ENCODE peak calls at places on chromosome 3, in eight cellular contexts. R, V, D, N, Z, W, H and U are unnamed samples.

GRCh38 chr3:112376996-112377395 is 44.0 kb downstream of the CD200 start:
- DNase-seq in R (peak; percentile 20), V (no peak), D (no peak), N (no peak), Z (no peak), W (no peak), H (no peak), U (no peak)

GRCh38 chr3:185656321-185656840 is 70.3 kb downstream of the SENP2 start:
- DNase-seq in R (peak; percentile 99), V (peak; percentile 92), D (no peak), N (peak; percentile 63), Z (no peak), W (peak; percentile 36), H (no peak), U (no peak)

GRCh38 chr3:154252759-154253638 is 71.3 kb downstream of the DHX36 start:
- DNase-seq in R (peak; percentile 65), V (peak; percentile 91), D (peak; percentile 47), N (peak; percentile 94), Z (peak; percentile 16), W (peak; percentile 65), H (peak; percentile 59), U (peak; percentile 41)

GRCh38 chr3:196138927-196139680 is 57.2 kb upstream of the TFRC start:
- DNase-seq in R (no peak), V (peak; percentile 38), D (no peak), N (no peak), Z (no peak), W (no peak), H (no peak), U (no peak)

GRCh38 chr3:63910873-63911272 is 1.3 kb downstream of the SCAANT1 start:
- DNase-seq in R (peak; percentile 11), V (no peak), D (no peak), N (no peak), Z (no peak), W (no peak), H (no peak), U (no peak)

GRCh38 chr3:135792174-135792573 is 173.4 kb upstream of the PPP2R3A start:
- DNase-seq in R (no peak), V (no peak), D (no peak), N (no peak), Z (no peak), W (no peak), H (no peak), U (no peak)

GRCh38 chr3:56915969-56916586 is 114.3 kb upstream of the ARHGEF3 start:
- DNase-seq in R (no peak), V (no peak), D (peak; percentile 47), N (peak; percentile 50), Z (peak; percentile 23), W (no peak), H (no peak), U (peak; percentile 72)

GRCh38 chr3:140863481-140864084 is 78.1 kb upstream of the SLC25A36 start:
- DNase-seq in R (peak; percentile 51), V (peak; percentile 70), D (peak; percentile 28), N (no peak), Z (no peak), W (peak; percentile 23), H (peak; percentile 49), U (peak; percentile 38)

GRCh38 chr3:126118591-126118990 is 34.7 kb upstream of the SLC41A3 start:
- DNase-seq in R (no peak), V (no peak), D (no peak), N (no peak), Z (no peak), W (no peak), H (no peak), U (no peak)

GRCh38 chr3:190593075-190593474 is 79.2 kb downstream of the IL1RAP start:
- DNase-seq in R (no peak), V (no peak), D (no peak), N (no peak), Z (no peak), W (no peak), H (no peak), U (no peak)

GRCh38 chr3:149879872-149880271 is 66.9 kb downstream of the RNF13 start:
- DNase-seq in R (peak; percentile 65), V (peak; percentile 70), D (no peak), N (peak; percentile 67), Z (no peak), W (peak; percentile 29), H (no peak), U (no peak)

GRCh38 chr3:10985181-10985580 is 7.4 kb upstream of the SLC6A1 start:
- DNase-seq in R (no peak), V (no peak), D (no peak), N (no peak), Z (no peak), W (no peak), H (no peak), U (no peak)

GRCh38 chr3:129313983-129314756 is 35.5 kb downstream of the HMCES start:
- DNase-seq in R (peak; percentile 39), V (peak; percentile 48), D (no peak), N (no peak), Z (no peak), W (no peak), H (peak; percentile 9), U (no peak)

GRCh38 chr3:125386811-125387210 is 11.7 kb upstream of the ZNF148 start:
- DNase-seq in R (peak; percentile 67), V (peak; percentile 40), D (no peak), N (no peak), Z (no peak), W (no peak), H (no peak), U (no peak)

GRCh38 chr3:139284221-139284620 is 59.6 kb upstream of the MRPS22 start:
- DNase-seq in R (peak; percentile 87), V (peak; percentile 72), D (no peak), N (no peak), Z (no peak), W (no peak), H (no peak), U (no peak)

GRCh38 chr3:61804782-61805181 is 243.4 kb downstream of the PTPRG start:
- DNase-seq in R (no peak), V (no peak), D (no peak), N (no peak), Z (no peak), W (no peak), H (no peak), U (no peak)

GRCh38 chr3:121758727-121759450 is 9.3 kb upstream of the GOLGB1 start:
- DNase-seq in R (no peak), V (no peak), D (no peak), N (no peak), Z (no peak), W (no peak), H (no peak), U (no peak)

GRCh38 chr3:45092132-45093031 is 53.8 kb downstream of the CDCP1 start:
- DNase-seq in R (peak; percentile 88), V (peak; percentile 68), D (no peak), N (no peak), Z (no peak), W (no peak), H (no peak), U (no peak)

GRCh38 chr3:100753846-100754245 is 44.6 kb downstream of the TFG start:
- DNase-seq in R (no peak), V (no peak), D (no peak), N (no peak), Z (no peak), W (no peak), H (no peak), U (no peak)

GRCh38 chr3:113620091-113620490 is 76.4 kb downstream of the USF3 start:
- DNase-seq in R (no peak), V (no peak), D (no peak), N (no peak), Z (no peak), W (no peak), H (no peak), U (no peak)

GRCh38 chr3:187026321-187026678 is 96.0 kb downstream of the ST6GAL1 start:
- DNase-seq in R (no peak), V (no peak), D (no peak), N (no peak), Z (no peak), W (no peak), H (no peak), U (no peak)

GRCh38 chr3:190357468-190357867 is 30.5 kb upstream of the CLDN16 start:
- DNase-seq in R (no peak), V (no peak), D (no peak), N (no peak), Z (no peak), W (no peak), H (no peak), U (no peak)

GRCh38 chr3:149375164-149375823 is 2.2 kb downstream of the TM4SF1 start:
- DNase-seq in R (no peak), V (no peak), D (no peak), N (no peak), Z (no peak), W (no peak), H (no peak), U (no peak)

GRCh38 chr3:45067941-45068340 is 41.8 kb downstream of the CLEC3B start:
- DNase-seq in R (no peak), V (no peak), D (no peak), N (no peak), Z (no peak), W (no peak), H (no peak), U (no peak)

GRCh38 chr3:184591789-184592188 is 30.2 kb downstream of the EPHB3 start:
- DNase-seq in R (no peak), V (no peak), D (no peak), N (no peak), Z (no peak), W (no peak), H (peak; percentile 21), U (no peak)

GRCh38 chr3:146374146-146374545 is 95.2 kb downstream of the PLSCR2 start:
- DNase-seq in R (no peak), V (peak; percentile 24), D (no peak), N (no peak), Z (no peak), W (no peak), H (no peak), U (no peak)

GRCh38 chr3:10337323-10338163 is 16.6 kb upstream of the SEC13 start:
- DNase-seq in R (no peak), V (no peak), D (no peak), N (no peak), Z (no peak), W (no peak), H (peak; percentile 29), U (no peak)

GRCh38 chr3:186614597-186615483 is 2.0 kb downstream of the AHSG start:
- DNase-seq in R (peak; percentile 66), V (peak; percentile 87), D (peak; percentile 62), N (peak; percentile 75), Z (peak; percentile 41), W (peak; percentile 35), H (peak; percentile 76), U (peak; percentile 24)

GRCh38 chr3:140128217-140129137 is 193.5 kb downstream of the CLSTN2 start:
- DNase-seq in R (peak; percentile 1), V (peak; percentile 66), D (no peak), N (peak; percentile 49), Z (no peak), W (peak; percentile 69), H (no peak), U (peak; percentile 13)

GRCh38 chr3:64805248-64805647 is 117.4 kb upstream of the ADAMTS9 start:
- DNase-seq in R (no peak), V (no peak), D (no peak), N (no peak), Z (no peak), W (no peak), H (no peak), U (no peak)

GRCh38 chr3:111786922-111787321 is 72.1 kb upstream of the PHLDB2 start:
- DNase-seq in R (no peak), V (no peak), D (no peak), N (no peak), Z (no peak), W (no peak), H (no peak), U (no peak)

GRCh38 chr3:97636465-97636864 is 128.1 kb upstream of the ARL6 start:
- DNase-seq in R (no peak), V (no peak), D (no peak), N (no peak), Z (no peak), W (no peak), H (no peak), U (no peak)

GRCh38 chr3:49662021-49662420 is 12.1 kb upstream of the APEH start:
- DNase-seq in R (no peak), V (no peak), D (no peak), N (no peak), Z (no peak), W (no peak), H (no peak), U (no peak)

GRCh38 chr3:41569632-41570338 is 370.5 kb downstream of the CTNNB1 start:
- DNase-seq in R (no peak), V (no peak), D (no peak), N (no peak), Z (no peak), W (no peak), H (no peak), U (no peak)